ENCODE peak calls at places on chromosome 2, in six cellular contexts. A, Z, U, H, I and S are unnamed samples.

GRCh38 chr2:47456851-47457250 is 53.9 kb downstream of the MSH2 start:
- DNase-seq in U (no peak), A (no peak), I (no peak), H (no peak), Z (no peak), S (no peak)

GRCh38 chr2:241958818-241959545 is 89.5 kb downstream of the RTP5 start:
- DNase-seq in I (no peak), U (no peak), Z (no peak), A (no peak), H (no peak), S (no peak)

GRCh38 chr2:156459720-156460119 is 23.5 kb downstream of the GPD2 start:
- DNase-seq in U (no peak), H (peak; percentile 41), Z (no peak), I (no peak), A (no peak), S (no peak)

GRCh38 chr2:61887684-61888303 is 662 bp downstream of the CCT4 start:
- DNase-seq in H (no peak), U (no peak), A (no peak), I (no peak), Z (peak; percentile 33), S (no peak)

GRCh38 chr2:28412625-28413151 is 20.0 kb downstream of the FOSL2 start:
- DNase-seq in H (no peak), A (no peak), U (no peak), Z (no peak), I (no peak), S (no peak)

GRCh38 chr2:33104726-33105125 is 158.0 kb downstream of the LTBP1 start:
- DNase-seq in H (no peak), A (no peak), I (no peak), U (peak; percentile 17), Z (no peak), S (no peak)

GRCh38 chr2:68908392-68908970 is 37.3 kb upstream of the BMP10 start:
- DNase-seq in I (peak; percentile 82), Z (peak; percentile 96), H (peak; percentile 50), A (no peak), U (peak; percentile 39), S (peak; percentile 85)

GRCh38 chr2:161096336-161096735 is 63.9 kb upstream of the TANK start:
- DNase-seq in I (no peak), H (no peak), U (no peak), Z (no peak), A (no peak), S (no peak)

GRCh38 chr2:53593891-53594585 is 173.6 kb upstream of the CHAC2 start:
- DNase-seq in A (no peak), Z (no peak), U (no peak), H (no peak), I (no peak), S (no peak)

GRCh38 chr2:60054571-60055340 is 498.7 kb downstream of the BCL11A start:
- DNase-seq in I (no peak), U (no peak), H (peak; percentile 77), A (no peak), Z (no peak), S (no peak)

GRCh38 chr2:59655809-59656208 is 897.6 kb downstream of the BCL11A start:
- DNase-seq in U (no peak), I (no peak), Z (no peak), A (no peak), H (no peak), S (no peak)

GRCh38 chr2:231308631-231309414 is 86.7 kb upstream of the B3GNT7 start:
- DNase-seq in Z (no peak), U (no peak), I (no peak), A (peak; percentile 16), H (no peak), S (no peak)

GRCh38 chr2:191382801-191383200 is 137.6 kb downstream of the MYO1B start:
- DNase-seq in A (no peak), U (no peak), H (peak; percentile 16), I (no peak), Z (no peak), S (no peak)

GRCh38 chr2:197704434-197705142 is 581 bp upstream of the MARS2 start:
- DNase-seq in Z (no peak), H (no peak), U (peak; percentile 9), I (no peak), A (no peak), S (no peak)

GRCh38 chr2:200380833-200381542 is 74.5 kb downstream of the SPATS2L start:
- DNase-seq in A (no peak), I (no peak), U (peak; percentile 14), Z (no peak), H (no peak), S (no peak)

GRCh38 chr2:106197878-106198277 is 3.8 kb upstream of the UXS1 start:
- DNase-seq in I (peak; percentile 39), U (no peak), A (no peak), H (no peak), Z (no peak), S (no peak)

GRCh38 chr2:231621051-231621879 is 28.6 kb downstream of the TEX44 start:
- DNase-seq in H (peak; percentile 80), Z (no peak), I (no peak), A (no peak), U (no peak), S (no peak)

GRCh38 chr2:233976690-233977294 is 59.6 kb downstream of the TRPM8 start:
- DNase-seq in U (peak; percentile 13), Z (peak; percentile 36), I (no peak), H (no peak), A (no peak), S (no peak)

GRCh38 chr2:152395132-152396024 is 60.4 kb downstream of the FMNL2 start:
- DNase-seq in I (peak; percentile 33), A (no peak), Z (no peak), U (no peak), H (no peak), S (no peak)

GRCh38 chr2:2934030-2934429 is 443.6 kb downstream of the EIPR1 start:
- DNase-seq in I (no peak), H (no peak), U (no peak), Z (no peak), A (no peak), S (no peak)

GRCh38 chr2:231370749-231371429 is 24.6 kb upstream of the B3GNT7 start:
- DNase-seq in Z (no peak), U (no peak), A (no peak), I (no peak), H (no peak), S (peak; percentile 48)

GRCh38 chr2:45014016-45014702 is 4.9 kb upstream of the SIX2 start:
- DNase-seq in I (peak; percentile 69), Z (no peak), H (peak; percentile 30), A (no peak), U (peak; percentile 64), S (no peak)

GRCh38 chr2:119423811-119424210 is 7.8 kb upstream of the TMEM37 start:
- DNase-seq in H (no peak), I (no peak), Z (no peak), U (no peak), A (no peak), S (no peak)
- H3K9me3 ChIP-seq in H (no peaks in the 10 kb centered on the region), I (no peaks in the 10 kb centered on the region), Z (peaks cover 6% of the 10 kb centered on the region), U (no peaks in the 10 kb centered on the region), A (no peaks in the 10 kb centered on the region), S (no peaks in the 10 kb centered on the region)

GRCh38 chr2:20611844-20612356 is 39.0 kb downstream of the HS1BP3 start:
- DNase-seq in U (no peak), I (no peak), A (no peak), H (no peak), Z (no peak), S (no peak)

GRCh38 chr2:20612835-20613341 is 38.0 kb downstream of the HS1BP3 start:
- DNase-seq in Z (no peak), A (no peak), U (no peak), H (no peak), I (no peak), S (no peak)

GRCh38 chr2:20609349-20609994 is 41.4 kb downstream of the HS1BP3 start:
- DNase-seq in Z (no peak), A (no peak), I (peak; percentile 32), H (peak; percentile 80), U (no peak), S (no peak)

GRCh38 chr2:20609995-20610357 is 40.9 kb downstream of the HS1BP3 start:
- DNase-seq in U (no peak), H (no peak), A (no peak), Z (no peak), I (peak; percentile 18), S (no peak)

GRCh38 chr2:20611077-20611843 is 39.6 kb downstream of the HS1BP3 start:
- DNase-seq in I (peak; percentile 93), Z (no peak), A (peak; percentile 86), U (peak; percentile 40), H (peak; percentile 94), S (no peak)
- H3K4me1 ChIP-seq in I (peaks cover 51% of the 10 kb centered on the region), Z (no peaks in the 10 kb centered on the region), A (peaks cover 18% of the 10 kb centered on the region), U (peaks cover 7% of the 10 kb centered on the region), H (peaks cover 77% of the 10 kb centered on the region), S (no peaks in the 10 kb centered on the region)

DNA sequence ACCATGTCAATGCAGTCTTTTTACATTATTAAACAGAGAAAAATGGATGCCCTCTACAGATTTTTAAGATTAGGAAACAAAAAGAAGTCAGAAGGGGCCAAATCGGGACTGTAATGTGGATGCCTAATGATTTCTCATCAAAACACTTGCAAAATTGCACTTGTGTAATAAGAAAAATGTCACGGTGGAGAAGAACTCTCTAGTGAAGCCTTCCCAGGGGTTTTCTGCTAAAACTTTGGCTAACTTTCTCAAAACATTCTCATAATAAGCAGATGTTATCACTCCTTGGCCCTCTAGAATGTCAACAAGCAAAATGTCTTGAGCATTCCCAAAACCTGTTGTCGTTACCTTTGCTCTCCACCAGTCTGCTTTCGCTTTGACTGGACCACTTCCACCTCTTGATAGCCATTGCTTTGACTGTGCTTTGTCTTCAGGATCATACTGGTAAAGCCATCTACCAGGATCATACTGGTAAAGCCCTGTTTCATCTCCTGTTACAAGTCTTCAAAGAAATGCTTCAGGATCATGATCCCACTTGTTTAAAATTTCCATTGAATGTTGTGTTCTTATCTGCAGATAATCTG is 226.8 kb downstream of the TNS1 start:
- DNase-seq in Z (no peak), A (no peak), I (no peak), U (no peak), H (no peak), S (no peak)
- H3K4me3 ChIP-seq in Z (no peak overlapping the region), A (no peak overlapping the region), I (no peak overlapping the region), U (no peak overlapping the region), H (no peak overlapping the region), S (no peak overlapping the region)

GRCh38 chr2:217142649-217143266 is 282.9 kb upstream of the TNP1 start:
- DNase-seq in A (no peak), H (no peak), I (no peak), Z (peak; percentile 41), U (no peak), S (no peak)

DNA sequence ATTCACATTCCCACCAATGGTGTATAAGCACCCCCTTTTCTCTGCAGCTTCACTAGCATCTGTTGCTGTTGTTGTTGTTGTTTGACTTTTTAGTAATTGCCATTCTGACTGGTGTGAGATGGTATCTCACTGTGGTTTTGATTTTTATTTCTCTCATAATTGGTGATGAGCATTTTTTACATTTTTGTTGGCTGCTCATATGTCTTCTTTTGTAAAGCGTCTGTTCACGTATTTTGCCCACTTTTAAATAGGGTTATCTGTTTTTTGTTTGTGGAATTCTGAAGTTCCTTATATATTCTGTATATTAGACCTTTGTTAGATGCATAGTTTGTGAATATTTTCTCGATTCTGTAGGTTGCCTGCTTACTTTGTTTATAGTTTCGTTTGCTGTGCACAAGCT is 278.4 kb upstream of the TNP1 start:
- DNase-seq in U (no peak), I (no peak), A (no peak), Z (no peak), H (no peak), S (no peak)
- H3K9me3 ChIP-seq in U (peaks cover 3% of the 10 kb centered on the region), I (peaks cover 4% of the 10 kb centered on the region), A (peaks cover 5% of the 10 kb centered on the region), Z (peaks cover 3% of the 10 kb centered on the region), H (peaks cover 21% of the 10 kb centered on the region), S (no peaks in the 10 kb centered on the region)

GRCh38 chr2:120544522-120544921 is 191.1 kb upstream of the GLI2 start:
- DNase-seq in H (no peak), U (no peak), Z (no peak), A (no peak), I (no peak), S (no peak)
- H3K4me1 ChIP-seq in H (peaks cover 41% of the 10 kb centered on the region), U (no peaks in the 10 kb centered on the region), Z (no peaks in the 10 kb centered on the region), A (peaks cover 39% of the 10 kb centered on the region), I (peaks cover 51% of the 10 kb centered on the region), S (no peaks in the 10 kb centered on the region)